ENCODE peak calls at places on chromosomes 13 and 19, in five cellular contexts. Y is IMR-90, L is body of pancreas, D is keratinocyte, B is fibroblast of lung. W is an unnamed sample. For H3K4me1, the result is how much of the 10 kb centered on the place peaks cover.

GRCh38 chr13:43953370-43953769 is 73.7 kb downstream of the LACC1 start:
- DNase-seq in D (no peak), B (no peak), L (no peak), Y (no peak), W (no peak)

GRCh38 chr13:74289861-74290260 is 155.7 kb upstream of the KLF12 start:
- DNase-seq in Y (no peak), L (no peak), B (no peak), D (no peak), W (no peak)

GRCh38 chr13:46612258-46612657 is 59.3 kb downstream of the LRCH1 start:
- DNase-seq in L (no peak), B (no peak), Y (no peak), D (no peak), W (no peak)

GRCh38 chr19:35309481-35310279 is 17.7 kb downstream of the MAG start:
- DNase-seq in Y (peak), B (peak), L (peak), D (no peak), W (peak)

GRCh38 chr13:110070511-110071120 is 236.3 kb downstream of the COL4A1 start:
- DNase-seq in D (no peak), Y (peak), L (no peak), B (peak), W (no peak)

GRCh38 chr13:112790735-112791641 is 101.2 kb downstream of the ATP11A start:
- DNase-seq in Y (peak), L (no peak), D (no peak), B (peak), W (no peak)

GRCh38 chr13:111241862-111242261 is 78.6 kb upstream of the TEX29 start:
- DNase-seq in D (no peak), B (no peak), Y (no peak), L (no peak), W (no peak)

GRCh38 chr13:99299545-99300341 is 7.5 kb downstream of the GPR183 start:
- DNase-seq in D (no peak), B (no peak), L (no peak), Y (no peak), W (no peak)

GRCh38 chr13:99320693-99321481 is 13.7 kb upstream of the GPR183 start:
- DNase-seq in D (no peak), L (no peak), Y (peak), B (peak), W (no peak)

GRCh38 chr13:90447735-90448103 is 899.8 kb upstream of the MIR17HG start:
- DNase-seq in L (no peak), B (peak), Y (peak), D (peak), W (no peak)

GRCh38 chr13:34156841-34157365 is 339.0 kb downstream of the RFC3 start:
- DNase-seq in L (peak), B (peak), Y (peak), D (peak), W (peak)

GRCh38 chr13:74290324-74290773 is 156.1 kb upstream of the KLF12 start:
- DNase-seq in L (no peak), D (no peak), Y (peak), B (peak), W (peak)

GRCh38 chr13:98576215-98576945 is 527 bp downstream of the STK24 start:
- DNase-seq in Y (no peak), L (peak), B (peak), D (no peak), W (peak)

GRCh38 chr13:95641291-95641811 is 3.2 kb downstream of the DZIP1 start:
- DNase-seq in L (no peak), Y (peak), D (no peak), B (peak), W (peak)

GRCh38 chr13:113151745-113152707 is 6.4 kb upstream of the PROZ start:
- DNase-seq in B (peak), L (no peak), Y (peak), D (no peak), W (no peak)

GRCh38 chr19:2540646-2541454 is 64.9 kb downstream of the GADD45B start:
- DNase-seq in B (peak), D (peak), Y (peak), L (peak), W (peak)

GRCh38 chr13:24627090-24627714 is 53.0 kb upstream of the ATP12A start:
- DNase-seq in B (no peak), Y (no peak), D (no peak), L (peak), W (peak)

GRCh38 chr13:21043898-21044297 is 17.5 kb downstream of the LATS2 start:
- DNase-seq in D (no peak), B (peak), L (no peak), Y (peak), W (no peak)

GRCh38 chr19:4650159-4650558 is 10.8 kb downstream of the TNFAIP8L1 start:
- DNase-seq in L (no peak), Y (no peak), D (no peak), B (no peak), W (no peak)

GRCh38 chr19:55362174-55362989 is 678 bp downstream of the GARIN5B start:
- DNase-seq in D (no peak), Y (no peak), L (no peak), B (no peak), W (no peak)

GRCh38 chr13:66691149-66691548 is 539.0 kb downstream of the PCDH9 start:
- DNase-seq in D (no peak), Y (no peak), B (peak), L (no peak), W (no peak)

GRCh38 chr13:32538234-32538620 is 368 bp downstream of the N4BP2L2 start:
- DNase-seq in B (peak), L (peak), Y (peak), D (no peak), W (no peak)

GRCh38 chr13:59635591-59635990 is 528.1 kb downstream of the DIAPH3 start:
- DNase-seq in B (no peak), Y (no peak), L (no peak), D (no peak), W (no peak)

GRCh38 chr19:3162418-3163229 is 15.9 kb upstream of the S1PR4 start:
- DNase-seq in Y (no peak), L (no peak), D (no peak), B (no peak), W (peak)

GRCh38 chr13:39634956-39635355 is 20.5 kb upstream of the COG6 start:
- DNase-seq in L (no peak), B (no peak), D (no peak), Y (no peak), W (no peak)

GRCh38 chr19:50896591-50897190 is 14.5 kb downstream of the KLK4 start:
- DNase-seq in L (no peak), D (peak), B (peak), Y (peak), W (no peak)

GRCh38 chr19:17351815-17352435 is 14.6 kb downstream of the GTPBP3 start:
- DNase-seq in B (no peak), L (no peak), D (no peak), Y (no peak), W (no peak)

GRCh38 chr19:35487821-35488220 is 2.4 kb downstream of the KRTDAP start:
- DNase-seq in L (no peak), D (no peak), B (no peak), Y (no peak), W (no peak)

GRCh38 chr19:48568345-48568886 is 16.4 kb downstream of the SULT2B1 start:
- DNase-seq in B (peak), L (peak), D (no peak), Y (peak), W (peak)

GRCh38 chr13:98083507-98083906 is 59.4 kb upstream of the FARP1 start:
- DNase-seq in L (no peak), D (no peak), B (peak), Y (peak), W (no peak)

GRCh38 chr13:103694033-103694432 is 627.8 kb upstream of the SLC10A2 start:
- DNase-seq in L (no peak), D (no peak), B (no peak), Y (no peak), W (no peak)

GRCh38 chr13:114109646-114110045 is 22.8 kb downstream of the RASA3 start:
- DNase-seq in L (no peak), D (no peak), Y (no peak), B (no peak), W (no peak)

GRCh38 chr19:35549174-35549788 is 3.9 kb downstream of the TMEM147 start:
- DNase-seq in D (no peak), Y (peak), B (peak), L (peak), W (peak)

GRCh38 chr19:38089440-38089839 is 134.6 kb downstream of the DPF1 start:
- DNase-seq in L (no peak), D (no peak), B (no peak), Y (no peak), W (no peak)

GRCh38 chr19:38082256-38083118 is 141.5 kb downstream of the DPF1 start:
- DNase-seq in D (no peak), Y (no peak), B (no peak), L (no peak), W (no peak)

GRCh38 chr19:38081547-38082255 is 142.3 kb downstream of the DPF1 start:
- DNase-seq in L (no peak), D (no peak), B (no peak), Y (no peak), W (no peak)

GRCh38 chr19:38079926-38080380 is 144.1 kb downstream of the DPF1 start:
- DNase-seq in Y (peak), D (peak), B (peak), L (no peak), W (no peak)

GRCh38 chr19:38084196-38084595 is 139.8 kb downstream of the DPF1 start:
- DNase-seq in Y (no peak), L (no peak), B (no peak), D (no peak), W (no peak)
- H3K4me1 ChIP-seq in Y (under half), L (under half), B (under half), D (under half), W (under half)

GRCh38 chr13:91802957-91803356 is 404.5 kb downstream of the GPC5 start:
- DNase-seq in B (no peak), Y (no peak), D (no peak), L (no peak), W (no peak)

GRCh38 chr13:91805605-91806004 is 407.2 kb downstream of the GPC5 start:
- DNase-seq in D (no peak), Y (no peak), B (no peak), L (no peak), W (no peak)

GRCh38 chr13:91809161-91809560 is 410.7 kb downstream of the GPC5 start:
- DNase-seq in L (no peak), B (no peak), Y (no peak), D (no peak), W (no peak)

GRCh38 chr13:91804724-91805123 is 406.3 kb downstream of the GPC5 start:
- DNase-seq in D (no peak), B (no peak), L (no peak), Y (no peak), W (no peak)
- H3K27ac ChIP-seq in D (no peak), B (no peak), L (no peak), Y (no peak), W (no peak)

GRCh38 chr19:45151821-45152503 is 8.8 kb downstream of the NKPD1 start:
- DNase-seq in B (no peak), L (no peak), Y (no peak), D (no peak), W (no peak)

GRCh38 chr19:45154064-45154827 is 6.5 kb downstream of the NKPD1 start:
- DNase-seq in B (peak), D (no peak), Y (peak), L (no peak), W (peak)

GRCh38 chr19:45153339-45154063 is 7.3 kb downstream of the NKPD1 start:
- DNase-seq in L (no peak), Y (peak), B (peak), D (no peak), W (peak)

GRCh38 chr19:45150731-45151725 is 9.8 kb downstream of the NKPD1 start:
- DNase-seq in Y (no peak), B (no peak), L (no peak), D (no peak), W (no peak)

DNA sequence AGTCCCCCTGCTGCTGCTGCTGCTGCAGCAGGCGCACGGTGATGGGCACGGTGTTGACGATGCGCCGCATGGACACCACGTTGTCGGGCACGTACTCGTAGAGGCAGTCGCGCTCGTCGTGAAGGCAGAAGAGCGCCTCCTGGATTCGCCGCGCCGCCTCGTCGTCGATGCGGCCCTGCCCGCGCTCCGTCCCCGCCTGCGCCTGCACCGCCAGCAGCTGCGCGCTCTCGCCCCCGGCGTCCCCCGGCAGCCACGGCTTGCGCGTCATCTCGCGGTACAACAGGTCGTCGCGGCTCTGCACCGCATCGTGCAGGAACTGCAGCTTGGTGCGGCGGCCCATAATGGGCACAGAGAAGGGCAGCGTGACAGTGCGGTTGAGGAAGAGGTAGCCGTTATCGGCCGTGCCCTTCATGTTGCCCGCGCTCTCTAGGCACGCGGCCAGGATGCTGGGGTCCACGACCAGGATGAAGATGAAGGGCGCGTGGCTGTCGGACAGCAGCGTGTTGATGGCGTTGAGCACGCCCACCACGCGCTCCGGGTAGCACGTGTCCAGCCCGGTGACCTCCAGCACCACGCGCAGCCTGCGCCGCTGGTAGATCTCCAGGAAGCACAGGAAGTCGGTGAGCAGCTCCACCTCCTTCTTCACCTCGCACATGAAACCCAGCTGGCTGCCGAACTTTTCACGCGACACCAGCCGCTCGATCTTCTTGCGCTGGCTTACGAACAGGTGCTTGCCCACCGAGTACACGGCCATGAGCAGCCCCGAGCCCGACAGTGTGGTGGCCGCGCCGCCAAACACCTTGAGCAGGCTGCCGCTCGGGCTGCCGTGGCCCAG is 8.1 kb downstream of the NKPD1 start:
- DNase-seq in L (peak), Y (peak), B (peak), D (no peak), W (peak)
- H3K4me3 ChIP-seq in L (no peak), Y (peak), B (no peak), D (no peak), W (peak)

GRCh38 chr19:44745386-44745831 is 3.1 kb upstream of the BCL3 start:
- DNase-seq in D (no peak), Y (peak), L (no peak), B (peak), W (peak)
- H3K4me1 ChIP-seq in D (under half), Y (under half), L (half or more), B (under half), W (half or more)

DNA sequence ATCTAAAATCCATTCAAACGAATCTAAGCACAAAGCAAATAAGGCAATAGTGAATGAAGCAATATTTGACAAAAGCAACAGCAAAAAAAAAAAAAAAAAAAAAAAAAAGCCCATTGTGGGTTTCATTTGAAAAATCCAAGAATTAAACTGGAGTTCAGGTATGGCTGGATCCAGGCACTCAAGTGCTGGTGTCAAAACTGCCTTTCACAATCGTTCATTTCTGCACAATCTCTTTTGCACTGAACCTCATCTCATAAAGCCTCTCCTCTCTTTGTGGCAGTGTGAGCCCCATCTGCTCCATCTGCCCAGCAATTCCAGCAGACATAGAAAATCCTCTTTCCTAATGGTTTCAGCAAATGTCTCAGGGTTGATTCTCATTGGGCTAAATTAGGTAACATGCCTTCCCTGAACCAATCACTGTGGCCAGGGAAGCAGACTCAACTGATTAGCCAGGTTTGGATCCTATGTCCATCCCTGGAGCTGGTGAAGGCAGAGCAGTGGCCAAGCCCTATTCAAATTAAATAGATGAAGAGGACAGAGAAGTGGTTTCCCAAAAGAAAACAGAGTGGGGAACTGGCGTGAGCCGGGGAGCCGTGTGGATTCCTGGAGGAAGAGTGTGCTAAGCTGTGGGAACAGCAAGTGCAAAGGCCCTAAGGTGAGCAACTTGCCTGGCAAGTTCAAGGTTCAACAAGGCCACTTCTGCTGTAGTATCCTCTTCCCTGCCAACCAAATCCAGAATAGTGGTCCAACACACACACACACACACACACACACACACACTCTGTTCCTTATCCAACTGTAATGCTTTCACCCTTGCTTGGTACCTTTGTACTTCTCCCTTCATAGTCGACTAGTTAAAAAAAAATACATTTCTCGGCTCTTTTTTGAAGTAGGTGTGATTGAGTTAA is 1.2 kb upstream of the HIF3A start:
- DNase-seq in L (no peak), D (no peak), Y (no peak), B (no peak), W (no peak)
- H3K27ac ChIP-seq in L (no peak), D (no peak), Y (no peak), B (no peak), W (no peak)

GRCh38 chr19:5850743-5851293 is 431 bp downstream of the FUT3 start:
- DNase-seq in L (peak), Y (peak), B (peak), D (no peak), W (no peak)
- H3K4me3 ChIP-seq in L (no peak), Y (no peak), B (no peak), D (peak), W (no peak)

GRCh38 chr19:10294368-10294697 is 4.6 kb downstream of the ICAM5 start:
- DNase-seq in L (no peak), B (no peak), Y (no peak), D (no peak), W (no peak)

GRCh38 chr19:10292206-10292788 is 2.5 kb downstream of the ICAM5 start:
- DNase-seq in L (peak), Y (peak), D (no peak), B (no peak), W (peak)

GRCh38 chr19:10293637-10294367 is 4.0 kb downstream of the ICAM5 start:
- DNase-seq in B (no peak), Y (no peak), L (no peak), D (no peak), W (no peak)

GRCh38 chr19:10291554-10292205 is 1.9 kb downstream of the ICAM5 start:
- DNase-seq in L (no peak), Y (peak), B (no peak), D (no peak), W (no peak)

GRCh38 chr19:10292789-10293636 is 3.3 kb downstream of the ICAM5 start:
- DNase-seq in L (no peak), D (no peak), Y (no peak), B (no peak), W (no peak)
- H3K4me1 ChIP-seq in L (half or more), D (under half), Y (under half), B (under half), W (under half)

GRCh38 chr13:102344410-102344809 is 57.4 kb downstream of the FGF14 start:
- DNase-seq in L (no peak), Y (no peak), D (no peak), B (no peak), W (no peak)
- H3K27ac ChIP-seq in L (no peak), Y (no peak), D (no peak), B (no peak), W (no peak)

GRCh38 chr19:41862445-41862986 is 2.5 kb downstream of the RPS19 start:
- DNase-seq in Y (no peak), B (no peak), L (no peak), D (no peak), W (no peak)
- H3K4me3 ChIP-seq in Y (no peak), B (peak), L (no peak), D (peak), W (no peak)

W was measured in testis.